ENCODE peak calls at places on chromosomes 1 and 21, in four cellular contexts. D, P, J and Z are unnamed samples.

GRCh38 chr1:199029401-199029800 is 390.6 kb downstream of the PTPRC start:
- DNase-seq in D (no peak), P (no peak), J (no peak), Z (no peak)

GRCh38 chr1:115074839-115075534 is 14.3 kb downstream of the TSPAN2 start:
- DNase-seq in D (no peak), P (no peak), J (no peak), Z (no peak)

GRCh38 chr1:244196890-244197289 is 145.8 kb downstream of the ZBTB18 start:
- DNase-seq in J (no peak), D (no peak), P (no peak), Z (no peak)

GRCh38 chr1:176866011-176866410 is 298.5 kb downstream of the ASTN1 start:
- DNase-seq in P (no peak), J (no peak), D (no peak), Z (no peak)

GRCh38 chr1:18970762-18971161 is 14.3 kb upstream of the IFFO2 start:
- DNase-seq in J (no peak), P (no peak), D (no peak), Z (no peak)

GRCh38 chr21:38392722-38393121 is 105.6 kb downstream of the ERG start:
- DNase-seq in J (no peak), P (no peak), D (no peak), Z (no peak)

GRCh38 chr1:201218409-201218808 is 27.8 kb downstream of the IGFN1 start:
- DNase-seq in D (no peak), P (no peak), J (no peak), Z (peak)

GRCh38 chr1:18668051-18668450 is 37.4 kb downstream of the PAX7 start:
- DNase-seq in D (no peak), P (no peak), J (no peak), Z (no peak)

GRCh38 chr1:152185544-152186391 is 26.7 kb upstream of the RPTN start:
- DNase-seq in D (peak), J (peak), P (no peak), Z (peak)

GRCh38 chr1:61741682-61742619 is at the start of gene PATJ:
- DNase-seq in J (peak), P (peak), D (peak), Z (peak)

GRCh38 chr1:166852918-166853317 is 13.6 kb downstream of the POGK start:
- DNase-seq in D (no peak), P (no peak), J (no peak), Z (no peak)

GRCh38 chr1:154865442-154866256 is 4.4 kb downstream of the KCNN3 start:
- DNase-seq in J (no peak), D (no peak), P (no peak), Z (no peak)

GRCh38 chr1:204348197-204348596 is 11.5 kb downstream of the PLEKHA6 start:
- DNase-seq in P (no peak), D (no peak), J (no peak), Z (no peak)

GRCh38 chr1:88228153-88228552 is 455.9 kb upstream of the PKN2 start:
- DNase-seq in D (no peak), J (no peak), P (no peak), Z (no peak)
- TF ChIP-seq CTCF in D (no peak), J (no peak), P (no peak), Z (no peak)

GRCh38 chr1:20575544-20576056 is 13.3 kb upstream of the CDA start:
- DNase-seq in P (no peak), J (no peak), D (no peak), Z (no peak)
- TF ChIP-seq CTCF in P (no peak), J (no peak), D (no peak), Z (no peak)

DNA sequence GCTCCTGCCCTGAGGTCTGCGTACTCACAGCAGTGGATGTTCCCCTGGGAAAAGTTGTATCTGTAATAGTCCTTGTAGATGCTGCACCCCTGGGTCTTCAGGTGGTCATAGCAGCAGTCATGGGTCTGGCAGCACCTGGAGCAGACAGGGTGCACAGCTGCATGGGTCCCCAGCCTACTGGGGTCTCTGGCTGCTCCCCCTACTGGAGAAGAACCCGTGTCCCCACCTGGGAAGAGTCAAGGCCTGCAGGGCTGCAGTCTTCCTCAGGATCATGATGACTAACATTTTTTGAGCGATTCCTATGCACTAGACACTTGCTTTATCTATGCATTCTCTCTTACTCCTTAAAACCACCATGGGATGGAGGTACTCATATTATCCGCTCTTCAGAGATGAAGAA is 3.9 kb downstream of the PLA2G2D start:
- DNase-seq in J (no peak), D (no peak), P (no peak), Z (no peak)
- TF ChIP-seq CTCF in J (no peak), D (no peak), P (no peak), Z (no peak)

DNA sequence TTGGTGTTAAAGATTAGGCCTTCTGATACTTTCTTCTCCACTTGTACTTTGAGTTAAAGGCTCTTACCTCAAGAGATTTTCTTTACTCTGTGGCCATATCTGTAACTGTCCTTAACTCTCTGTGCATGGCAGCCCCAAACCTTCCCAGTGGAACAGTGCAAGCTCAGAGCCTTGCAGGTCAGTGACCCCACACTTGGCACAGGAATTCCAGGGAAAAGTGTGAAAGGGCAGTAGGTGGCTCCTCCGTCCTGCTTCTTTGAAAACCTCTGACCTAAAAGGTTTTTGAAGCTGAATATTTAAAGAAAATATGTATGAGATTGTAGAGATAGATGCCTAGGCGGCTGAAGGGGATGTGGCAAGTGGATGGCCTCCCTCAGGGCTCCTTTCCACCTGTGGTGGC is 26.3 kb downstream of the ITSN1 start:
- DNase-seq in P (no peak), J (no peak), D (no peak), Z (no peak)
- TF ChIP-seq CTCF in P (no peak), J (no peak), D (no peak), Z (no peak)

GRCh38 chr1:25148673-25149300 is 83.5 kb downstream of the SYF2 start:
- DNase-seq in D (no peak), P (no peak), J (no peak), Z (no peak)
- TF ChIP-seq CTCF in D (peak), P (peak), J (peak), Z (peak)

DNA sequence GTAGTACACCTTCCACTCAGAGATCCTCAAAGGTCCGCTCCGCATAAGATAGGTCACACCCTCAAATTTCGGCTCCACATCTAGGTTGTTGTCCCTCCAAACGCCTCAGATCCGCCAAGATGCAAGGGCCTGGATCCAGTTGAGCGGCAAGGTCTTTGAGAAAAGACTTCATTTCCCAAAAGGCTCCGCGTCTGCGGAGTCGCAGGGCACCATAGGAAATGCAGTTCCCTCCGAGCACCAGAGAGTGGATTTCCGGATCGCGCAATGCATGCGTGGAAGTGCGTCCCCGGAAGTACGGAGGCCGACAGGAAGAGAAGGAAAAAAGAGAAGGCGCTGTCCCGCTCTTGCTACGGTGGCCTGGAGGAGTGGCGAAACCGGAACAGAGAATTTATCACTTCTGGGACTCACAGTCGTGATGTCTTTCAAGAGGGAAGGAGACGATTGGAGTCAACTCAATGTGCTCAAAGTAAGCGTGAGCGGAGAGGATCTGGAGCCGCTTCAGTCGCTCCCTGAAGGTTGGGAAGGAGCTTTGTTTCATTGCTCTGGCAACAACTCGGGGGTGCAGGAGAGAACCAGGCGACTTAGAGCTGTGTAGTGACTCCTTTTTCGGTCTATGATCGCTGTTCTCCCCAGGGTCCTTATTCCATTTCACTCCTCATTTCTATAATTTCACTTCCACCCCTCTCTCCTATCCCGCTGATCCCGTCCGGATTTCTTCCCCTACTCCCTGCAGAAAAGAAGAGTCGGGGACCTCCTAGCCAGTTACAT is at the start of the genes LYSMD1 and SCNM1:
- DNase-seq in J (peak), P (peak), D (peak), Z (peak)
- TF ChIP-seq CTCF in J (no peak), P (no peak), D (no peak), Z (no peak)